ENCODE peak calls at places on chromosomes 6 and 20, in eight cellular contexts. T is psoas muscle, A is esophagus squamous epithelium, J is hepatocyte, V is RWPE1, I is GM23248, R is pancreas, P is right atrium auricular region. E is an unnamed sample.

GRCh38 chr20:62958388-62959100 is 6.0 kb downstream of the SLC17A9 start:
- DNase-seq in T (no peak), A (no peak), J (no peak), V (no peak), I (no peak), R (peak), P (no peak), E (no peak)

GRCh38 chr6:166197361-166197760 is 29.7 kb upstream of the TBXT start:
- DNase-seq in T (no peak), A (no peak), J (no peak), V (no peak), I (no peak), R (no peak), P (no peak), E (no peak)

GRCh38 chr20:49956689-49957443 is 20.7 kb downstream of the RNF114 start:
- DNase-seq in T (peak), A (no peak), J (no peak), V (no peak), I (no peak), R (peak), P (peak), E (peak)

GRCh38 chr20:611047-611842 is 1.1 kb upstream of the TCF15 start:
- DNase-seq in T (no peak), A (no peak), J (no peak), V (no peak), I (no peak), R (no peak), P (no peak), E (no peak)

GRCh38 chr6:78570044-78570443 is 297.3 kb upstream of the IRAK1BP1 start:
- DNase-seq in T (no peak), A (no peak), J (no peak), V (no peak), I (no peak), R (no peak), P (no peak), E (no peak)

GRCh38 chr6:44016131-44016870 is 111.0 kb downstream of the MRPL14 start:
- DNase-seq in T (no peak), A (no peak), J (no peak), V (no peak), I (peak), R (no peak), P (no peak), E (no peak)

GRCh38 chr6:152130441-152130840 is 323.0 kb downstream of the ESR1 start:
- DNase-seq in T (no peak), A (no peak), J (no peak), V (peak), I (peak), R (no peak), P (no peak), E (no peak)

GRCh38 chr6:137271245-137272183 is 52.3 kb upstream of the IFNGR1 start:
- DNase-seq in T (no peak), A (no peak), J (peak), V (peak), I (peak), R (no peak), P (no peak), E (no peak)

GRCh38 chr6:128307671-128308070 is 212.7 kb downstream of the PTPRK start:
- DNase-seq in T (no peak), A (no peak), J (no peak), V (no peak), I (no peak), R (no peak), P (no peak), E (no peak)

GRCh38 chr6:159654483-159655098 is 38.5 kb downstream of the SOD2 start:
- DNase-seq in T (no peak), A (no peak), J (peak), V (peak), I (peak), R (no peak), P (no peak), E (no peak)

GRCh38 chr6:133973109-133973971 is 20.3 kb downstream of the TBPL1 start:
- DNase-seq in T (no peak), A (no peak), J (peak), V (peak), I (peak), R (no peak), P (no peak), E (no peak)
- H3K27ac ChIP-seq in T (no peak), A (no peak), J (no peak), V (no peak), I (no peak), R (no peak), P (no peak), E (no peak)

GRCh38 chr6:5108068-5108467 is 22.9 kb downstream of the PPP1R3G start:
- DNase-seq in T (no peak), A (no peak), J (no peak), V (no peak), I (no peak), R (no peak), P (no peak), E (no peak)
- H3K27ac ChIP-seq in T (peak), A (no peak), J (no peak), V (no peak), I (no peak), R (no peak), P (peak), E (peak)

GRCh38 chr6:84461461-84461860 is 234.0 kb upstream of the CEP162 start:
- DNase-seq in T (no peak), A (no peak), J (no peak), V (no peak), I (no peak), R (no peak), P (no peak), E (no peak)
- H3K27ac ChIP-seq in T (no peak), A (no peak), J (no peak), V (no peak), I (no peak), R (no peak), P (no peak), E (no peak)

GRCh38 chr20:61668064-61668463 is 397.6 kb downstream of the TAF4 start:
- DNase-seq in T (no peak), A (no peak), J (no peak), V (no peak), I (no peak), R (no peak), P (no peak), E (no peak)

GRCh38 chr20:61664741-61665320 is 400.9 kb downstream of the TAF4 start:
- DNase-seq in T (no peak), A (no peak), J (no peak), V (no peak), I (peak), R (no peak), P (no peak), E (no peak)

GRCh38 chr20:61667056-61667792 is 398.5 kb downstream of the TAF4 start:
- DNase-seq in T (no peak), A (no peak), J (no peak), V (no peak), I (no peak), R (no peak), P (no peak), E (no peak)

GRCh38 chr20:61665746-61666470 is 399.8 kb downstream of the TAF4 start:
- DNase-seq in T (no peak), A (no peak), J (no peak), V (no peak), I (no peak), R (no peak), P (no peak), E (no peak)

DNA sequence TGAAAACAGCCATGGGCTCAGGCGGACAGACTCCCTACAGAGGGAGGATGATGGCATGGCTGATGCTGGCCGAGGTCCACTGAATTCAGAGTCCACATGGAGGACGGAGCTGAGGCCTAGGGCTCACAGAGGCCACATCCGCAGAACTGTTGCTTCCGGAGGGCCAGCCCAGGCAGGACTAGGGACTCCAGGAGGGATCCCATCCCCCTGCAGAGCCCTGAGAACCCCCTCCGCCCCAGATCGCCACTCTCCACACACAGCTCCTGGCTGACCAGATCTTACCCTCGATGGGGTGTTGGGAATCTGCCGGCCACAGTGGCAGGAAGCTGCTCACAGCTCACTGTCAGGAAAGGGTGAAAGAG is 399.2 kb downstream of the TAF4 start:
- DNase-seq in T (no peak), A (no peak), J (no peak), V (no peak), I (no peak), R (no peak), P (no peak), E (no peak)
- H3K27ac ChIP-seq in T (no peak), A (no peak), J (no peak), V (no peak), I (no peak), R (no peak), P (no peak), E (no peak)

DNA sequence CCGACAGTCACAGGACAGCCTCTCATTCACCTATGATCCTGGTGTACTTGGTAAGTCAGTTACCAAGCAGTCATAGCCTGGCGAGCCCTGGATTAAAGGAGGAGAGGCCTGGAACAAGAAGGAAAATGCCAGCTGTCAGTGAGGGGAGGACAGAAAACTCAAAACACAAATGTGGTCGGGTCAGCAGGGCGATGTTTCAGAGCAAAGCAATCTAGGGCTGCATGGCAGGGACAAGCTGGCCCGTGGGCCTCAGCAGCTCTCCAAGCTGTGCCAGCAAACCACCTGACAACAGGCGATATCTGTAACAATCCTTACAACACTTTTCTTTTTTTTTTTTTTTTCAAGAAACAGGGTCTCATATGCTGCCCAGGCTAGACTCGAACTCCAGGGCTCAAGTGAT is 40.3 kb downstream of the MGME1 start:
- DNase-seq in T (no peak), A (no peak), J (no peak), V (no peak), I (no peak), R (no peak), P (no peak), E (no peak)
- H3K27ac ChIP-seq in T (no peak), A (no peak), J (no peak), V (no peak), I (no peak), R (no peak), P (no peak), E (no peak)